ENCODE peak calls at places on chromosome 3, in nine cellular contexts. W is transverse colon; R is LoVo; P is GM13977; L is NCI-H1105 treated with DMSO at 0.1 percent for 48 hours; O is left cardiac atrium; F is activated T-cell treated with anti-CD3 and anti-CD28 coated beads, Interleukin-2, amount 50 U/mL, for 1 hour; D is AG04450; G is kidney glomerular epithelial cell. M is an unnamed sample.

GRCh38 chr3:185702564-185703225 is 116.6 kb downstream of the SENP2 start:
- DNase-seq in G (no peak), O (no peak), F (no peak), W (peak), R (no peak), D (no peak), L (peak), P (no peak), M (no peak)

GRCh38 chr3:46058981-46059380 is 31.7 kb upstream of the XCR1 start:
- DNase-seq in R (no peak), O (no peak), G (no peak), F (no peak), P (no peak), L (no peak), W (no peak), D (no peak), M (no peak)

GRCh38 chr3:98035208-98035607 is at the start of gene GABRR3:
- DNase-seq in R (no peak), G (no peak), F (no peak), D (no peak), W (no peak), L (no peak), O (no peak), P (no peak), M (no peak)

GRCh38 chr3:57783186-57784088 is 27.3 kb downstream of the SLMAP start:
- DNase-seq in F (no peak), P (no peak), D (no peak), O (no peak), G (no peak), R (no peak), L (no peak), W (no peak), M (no peak)

GRCh38 chr3:191383104-191383503 is 52.8 kb upstream of the UTS2B start:
- DNase-seq in R (no peak), O (no peak), P (no peak), L (no peak), D (peak), F (no peak), G (no peak), W (no peak), M (no peak)

GRCh38 chr3:127035672-127036071 is 52.8 kb downstream of the PLXNA1 start:
- DNase-seq in W (peak), O (peak), G (peak), F (no peak), R (peak), D (no peak), P (no peak), L (no peak), M (no peak)

GRCh38 chr3:129315386-129315991 is 36.8 kb downstream of the HMCES start:
- DNase-seq in W (peak), D (no peak), L (peak), R (peak), F (peak), G (no peak), P (peak), O (peak), M (peak)

GRCh38 chr3:46524008-46524407 is 26.2 kb downstream of the RTP3 start:
- DNase-seq in R (no peak), O (no peak), L (no peak), F (no peak), P (no peak), W (no peak), G (no peak), D (no peak), M (no peak)

GRCh38 chr3:40680685-40681657 is 156.2 kb downstream of the ZNF621 start:
- DNase-seq in D (no peak), L (no peak), W (no peak), R (no peak), P (no peak), G (no peak), F (no peak), O (no peak), M (no peak)

GRCh38 chr3:140378571-140379340 is 299.1 kb upstream of the TRIM42 start:
- DNase-seq in P (no peak), L (no peak), W (no peak), G (no peak), R (no peak), O (no peak), D (no peak), F (no peak), M (no peak)

GRCh38 chr3:41907330-41908073 is 54.4 kb downstream of the ULK4 start:
- DNase-seq in O (no peak), R (no peak), F (no peak), L (no peak), D (no peak), G (no peak), P (no peak), W (no peak), M (no peak)

GRCh38 chr3:38907426-38907825 is 91.4 kb upstream of the SCN10A start:
- DNase-seq in G (no peak), O (no peak), D (no peak), W (no peak), P (no peak), R (no peak), F (no peak), L (no peak), M (no peak)

GRCh38 chr3:42042747-42043115 is 48.4 kb upstream of the TRAK1 start:
- DNase-seq in O (no peak), W (no peak), F (no peak), D (no peak), R (no peak), L (no peak), P (no peak), G (peak), M (no peak)

GRCh38 chr3:67564008-67564407 is 90.4 kb downstream of the SUCLG2 start:
- DNase-seq in L (no peak), D (no peak), G (no peak), W (no peak), R (no peak), O (no peak), P (no peak), F (no peak), M (no peak)

GRCh38 chr3:143707848-143708247 is 140.4 kb downstream of the SLC9A9 start:
- DNase-seq in F (no peak), D (no peak), O (no peak), W (no peak), P (no peak), G (peak), L (no peak), R (no peak), M (no peak)

GRCh38 chr3:195385526-195385925 is 57.3 kb downstream of the ACAP2 start:
- DNase-seq in G (peak), R (peak), P (no peak), W (no peak), F (no peak), O (no peak), D (no peak), L (no peak), M (peak)

GRCh38 chr3:55330355-55330754 is 156.8 kb downstream of the WNT5A start:
- DNase-seq in O (no peak), D (peak), P (no peak), W (no peak), G (peak), F (no peak), R (peak), L (no peak), M (no peak)

GRCh38 chr3:29285356-29286070 is 4.6 kb downstream of the RBMS3 start:
- DNase-seq in W (no peak), P (no peak), R (no peak), F (no peak), O (no peak), G (peak), D (no peak), L (no peak), M (no peak)

GRCh38 chr3:14547693-14548092 is 7.6 kb upstream of the GRIP2 start:
- DNase-seq in W (no peak), D (no peak), O (peak), P (no peak), L (no peak), R (peak), F (no peak), G (no peak), M (no peak)

GRCh38 chr3:152466784-152467183 is 198.1 kb downstream of the MBNL1 start:
- DNase-seq in F (no peak), G (peak), W (no peak), O (no peak), L (no peak), R (peak), D (peak), P (no peak), M (peak)

GRCh38 chr3:64685331-64685799 is 2.4 kb downstream of the ADAMTS9 start:
- DNase-seq in L (no peak), P (no peak), F (no peak), R (no peak), D (no peak), G (no peak), O (peak), W (peak), M (no peak)

M was measured in T47D.